ENCODE peak calls at places on chromosomes 16 and 17, in seven cellular contexts. O is Karpas-422, V is PC-9, Q is GM23338, N is hepatocyte, J is SK-N-SH, B is HCT116. G is an unnamed sample. For H3K9me2, the result is how much of the 10 kb centered on the place peaks cover.

GRCh38 chr17:58279736-58280479 is 827 bp downstream of the MPO start:
- DNase-seq in O (no peak), B (no peak), N (no peak), Q (no peak), J (peak), V (no peak), G (no peak)

GRCh38 chr17:50903604-50904521 is 37.7 kb upstream of the TOB1 start:
- DNase-seq in O (peak), J (no peak), V (peak), B (no peak), N (no peak), Q (no peak), G (peak)

GRCh38 chr17:57781386-57782050 is 36.4 kb upstream of the CCDC182 start:
- DNase-seq in B (no peak), N (no peak), O (no peak), J (peak), Q (no peak), V (no peak), G (no peak)

GRCh38 chr17:57927048-57927723 is 28.0 kb downstream of the CUEDC1 start:
- DNase-seq in Q (peak), V (peak), J (peak), B (no peak), O (no peak), N (no peak), G (no peak)

GRCh38 chr17:41494524-41494923 is 4.8 kb upstream of the KRT36 start:
- DNase-seq in V (peak), N (no peak), J (no peak), Q (no peak), O (no peak), B (no peak), G (no peak)

GRCh38 chr17:40794466-40794865 is 5.3 kb downstream of the KRT28 start:
- DNase-seq in O (no peak), B (no peak), J (no peak), N (no peak), Q (no peak), V (no peak), G (no peak)

GRCh38 chr17:29292992-29293889 is 707 bp downstream of the NUFIP2 start:
- DNase-seq in B (no peak), Q (peak), O (peak), N (peak), V (peak), J (peak), G (peak)

GRCh38 chr17:31579265-31579664 is 187.8 kb downstream of the RAB11FIP4 start:
- DNase-seq in N (no peak), J (peak), B (no peak), Q (no peak), V (peak), O (no peak), G (no peak)

GRCh38 chr17:42853004-42853403 is 2.0 kb downstream of the AOC3 start:
- DNase-seq in V (no peak), N (no peak), J (no peak), O (no peak), B (no peak), Q (no peak), G (no peak)

GRCh38 chr17:77795685-77796084 is 162.8 kb upstream of the TNRC6C start:
- DNase-seq in V (no peak), O (no peak), N (no peak), J (no peak), Q (no peak), B (no peak), G (no peak)

GRCh38 chr16:88482630-88483391 is 29.7 kb downstream of the ZFPM1 start:
- DNase-seq in B (no peak), J (no peak), Q (no peak), O (no peak), V (no peak), N (no peak), G (no peak)
- H3K9me2 ChIP-seq in B (under half), J (under half), Q (under half), O (under half), V (under half), N (under half), G (under half)

GRCh38 chr16:7026639-7027038 is 306.0 kb upstream of the RBFOX1 start:
- DNase-seq in Q (no peak), O (no peak), V (no peak), N (no peak), J (no peak), B (no peak), G (no peak)

GRCh38 chr16:7021653-7022275 is 310.9 kb upstream of the RBFOX1 start:
- DNase-seq in V (no peak), Q (no peak), O (no peak), N (no peak), J (no peak), B (no peak), G (no peak)

GRCh38 chr16:7025616-7026190 is 306.9 kb upstream of the RBFOX1 start:
- DNase-seq in N (peak), J (peak), B (no peak), O (peak), V (peak), Q (peak), G (peak)
- H3K9me2 ChIP-seq in N (under half), J (under half), B (under half), O (under half), V (under half), Q (under half), G (under half)

GRCh38 chr17:953767-954166 is 25.8 kb downstream of the NXN start:
- DNase-seq in V (no peak), Q (no peak), J (no peak), B (no peak), N (no peak), O (no peak), G (no peak)
- H3K9me2 ChIP-seq in V (under half), Q (under half), J (under half), B (under half), N (under half), O (under half), G (under half)

GRCh38 chr16:82841108-82841507 is 214.3 kb downstream of the CDH13 start:
- DNase-seq in J (no peak), N (no peak), B (no peak), Q (no peak), V (no peak), O (no peak), G (no peak)

GRCh38 chr16:82845076-82845475 is 218.3 kb downstream of the CDH13 start:
- DNase-seq in Q (no peak), J (no peak), V (no peak), N (no peak), B (no peak), O (no peak), G (no peak)

GRCh38 chr16:82848013-82848412 is 221.2 kb downstream of the CDH13 start:
- DNase-seq in O (no peak), J (no peak), V (no peak), B (no peak), N (no peak), Q (no peak), G (no peak)

GRCh38 chr16:82846806-82847205 is 220.0 kb downstream of the CDH13 start:
- DNase-seq in J (no peak), O (no peak), B (no peak), N (no peak), V (no peak), Q (no peak), G (no peak)

DNA sequence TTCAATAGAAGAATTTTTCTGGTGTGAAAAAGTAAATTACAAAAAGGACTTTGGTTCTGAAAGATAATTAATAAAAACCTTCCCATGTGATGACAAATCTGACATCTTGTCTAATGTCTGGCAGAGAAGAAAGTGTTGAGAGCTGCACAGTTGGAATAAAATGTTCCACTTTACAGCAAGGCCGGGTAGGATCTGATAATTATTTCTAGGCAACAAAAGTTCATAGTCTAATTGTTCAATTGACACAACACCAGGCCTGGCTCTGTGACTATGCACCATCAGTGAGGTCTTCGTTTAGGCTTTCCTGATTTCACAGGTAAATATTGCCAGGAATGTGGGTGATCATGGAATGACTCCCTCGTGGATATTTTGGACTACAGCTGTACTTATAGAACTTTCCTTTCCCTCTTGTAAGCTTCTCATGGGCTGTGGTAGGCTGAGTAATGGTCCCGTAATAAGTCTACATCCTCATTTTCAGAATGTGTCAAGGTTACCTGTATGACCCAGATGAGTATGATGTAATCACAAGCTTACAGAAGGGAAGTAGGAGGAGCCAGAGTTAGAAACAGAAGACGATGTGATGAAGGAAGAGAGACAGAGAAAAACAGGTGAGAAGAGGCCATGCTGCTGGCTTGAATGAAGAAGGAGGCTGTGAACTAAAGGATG is 217.0 kb downstream of the CDH13 start:
- DNase-seq in J (no peak), V (no peak), Q (no peak), B (no peak), O (no peak), N (no peak), G (no peak)
- H3K9me2 ChIP-seq in J (under half), V (under half), Q (under half), B (under half), O (under half), N (under half), G (under half)

DNA sequence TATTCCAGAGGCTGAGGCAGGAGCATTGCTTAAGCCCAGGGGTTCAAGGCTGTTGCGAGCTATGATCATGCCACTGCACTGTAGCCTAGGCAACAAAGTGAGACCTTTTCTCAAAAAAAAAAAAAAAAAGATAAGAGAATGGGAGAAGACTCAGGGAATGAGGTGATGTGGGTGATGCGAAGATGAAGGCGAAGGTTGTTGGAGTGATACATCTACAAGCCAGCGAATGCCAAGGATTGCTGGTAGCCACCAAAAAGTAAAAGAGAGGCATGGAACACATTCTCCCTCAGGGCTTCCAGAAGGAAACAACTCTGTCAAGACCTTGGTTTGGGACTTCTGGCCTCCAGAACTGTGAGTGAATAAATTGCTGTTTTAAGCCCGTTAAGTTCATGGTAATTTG is 26.0 kb upstream of the CNEP1R1 start:
- DNase-seq in Q (no peak), J (no peak), B (no peak), V (no peak), O (no peak), N (no peak), G (no peak)
- H3K9me2 ChIP-seq in Q (under half), J (under half), B (under half), V (under half), O (under half), N (under half), G (under half)

GRCh38 chr16:80197790-80198201 is 343.0 kb upstream of the DYNLRB2 start:
- DNase-seq in B (no peak), J (no peak), N (no peak), V (peak), O (no peak), Q (no peak), G (no peak)
- H3K9me2 ChIP-seq in B (under half), J (under half), N (under half), V (under half), O (under half), Q (under half), G (under half)

G was measured in OCI-LY7.